ENCODE peak calls at places on chromosomes 4 and X, in four cellular contexts. L, Q, T and P are unnamed samples.

GRCh38 chrX:18927558-18927957 is 56.4 kb downstream of the PHKA2 start:
- DNase-seq in L (no peak), Q (no peak), T (no peak), P (no peak)

GRCh38 chr4:59969909-59970308 is 1230.2 kb upstream of the ADGRL3 start:
- DNase-seq in L (no peak), Q (no peak), T (no peak), P (no peak)

GRCh38 chr4:115596265-115597001 is 483.0 kb upstream of the NDST4 start:
- DNase-seq in L (no peak), Q (no peak), T (no peak), P (no peak)

GRCh38 chr4:171265190-171265818 is 547.9 kb upstream of the GALNTL6 start:
- DNase-seq in L (no peak), Q (no peak), T (no peak), P (no peak)

GRCh38 chr4:78056265-78057129 is 626 bp upstream of the FRAS1 start:
- DNase-seq in L (no peak), Q (peak; percentile 74), T (peak; percentile 47), P (peak; percentile 39)

GRCh38 chr4:186887211-186887785 is 163.6 kb upstream of the FAT1 start:
- DNase-seq in L (no peak), Q (no peak), T (no peak), P (no peak)

GRCh38 chr4:152310223-152310622 is 225.7 kb downstream of the FBXW7 start:
- DNase-seq in L (no peak), Q (no peak), T (peak; percentile 99), P (peak; percentile 76)

GRCh38 chrX:22314211-22314610 is 41.5 kb downstream of the CBLL2 start:
- DNase-seq in L (no peak), Q (no peak), T (peak; percentile 47), P (no peak)

GRCh38 chr4:134935320-134935719 is 733.7 kb upstream of the PABPC4L start:
- DNase-seq in L (no peak), Q (peak; percentile 42), T (peak; percentile 1), P (no peak)

GRCh38 chrX:151754042-151754419 is 19.5 kb downstream of the CNGA2 start:
- DNase-seq in L (peak; percentile 33), Q (peak; percentile 73), T (peak; percentile 75), P (peak; percentile 11)

GRCh38 chrX:43644124-43644701 is 11.9 kb upstream of the MAOA start:
- DNase-seq in L (peak; percentile 14), Q (no peak), T (peak; percentile 60), P (peak; percentile 7)